ENCODE peak calls at places on chromosomes 11 and 22, in eight cellular contexts. B is heart left ventricle; Z is HL-60; H is A549; E is activated T-helper 1 cell treated with anti-CD3 and anti-CD28 coated beads, Interleukin-12 subunit alpha, Interleukin-12 subunit beta, Interleukin-2, Interleukin-4 antibody, amounts not matched to agents 30 ng/mL and 10 ng/mL and 1 ng/mL, durations not matched to agents 14 hours and 24 hours and 36 hours; I is choroid plexus epithelial cell; X is left kidney; P is stimulated activated CD4-positive, alpha-beta T cell treated with anti-CD3 and anti-CD28 coated beads, Interleukin-4, amount 100 ng/mL, for 48 hours. U is an unnamed sample.
A peak's percentile ranks its signal among the peaks of the same experiment; 100 is the strongest.

GRCh38 chr11:108882211-108882831 is 217.5 kb downstream of the DDX10 start:
- DNase-seq in B (no peak), Z (no peak), H (no peak), E (no peak), I (no peak), X (no peak), P (no peak), U (no peak)

GRCh38 chr11:36300651-36301050 is 4.6 kb downstream of the PRR5L start:
- DNase-seq in B (peak; percentile 73), Z (no peak), H (no peak), E (no peak), I (peak; percentile 61), X (no peak), P (no peak), U (no peak)

GRCh38 chr11:69674267-69674885 is 777 bp downstream of the LTO1 start:
- DNase-seq in B (no peak), Z (peak; percentile 5), H (no peak), E (no peak), I (peak; percentile 87), X (no peak), P (no peak), U (no peak)

GRCh38 chr11:74570266-74571061 is 21.9 kb upstream of the POLD3 start:
- DNase-seq in B (no peak), Z (peak; percentile 53), H (peak; percentile 70), E (no peak), I (peak; percentile 80), X (peak; percentile 68), P (no peak), U (peak; percentile 45)

GRCh38 chr11:125141686-125142535 is 22.6 kb upstream of the PKNOX2 start:
- DNase-seq in B (peak; percentile 66), Z (peak; percentile 11), H (no peak), E (peak; percentile 23), I (peak; percentile 35), X (peak; percentile 80), P (peak; percentile 63), U (peak; percentile 24)

GRCh38 chr11:19441752-19442553 is 201.2 kb upstream of the E2F8 start:
- DNase-seq in B (no peak), Z (no peak), H (peak; percentile 77), E (peak; percentile 41), I (peak; percentile 98), X (peak; percentile 25), P (peak; percentile 42), U (no peak)

GRCh38 chr22:47626428-47627390 is 864.3 kb downstream of the TBC1D22A start:
- DNase-seq in B (no peak), Z (no peak), H (peak; percentile 25), E (no peak), I (no peak), X (no peak), P (no peak), U (no peak)

GRCh38 chr11:105230586-105230985 is 91.0 kb upstream of the CARD18 start:
- DNase-seq in B (no peak), Z (no peak), H (no peak), E (no peak), I (no peak), X (no peak), P (no peak), U (no peak)

GRCh38 chr11:57792060-57792541 is 30.5 kb downstream of the CTNND1 start:
- DNase-seq in B (peak; percentile 92), Z (peak; percentile 97), H (no peak), E (peak; percentile 84), I (peak; percentile 66), X (no peak), P (peak; percentile 54), U (peak; percentile 86)

GRCh38 chr22:44276041-44276440 is 36.7 kb downstream of the SHISAL1 start:
- DNase-seq in B (no peak), Z (no peak), H (no peak), E (no peak), I (no peak), X (no peak), P (no peak), U (no peak)

GRCh38 chr22:19289475-19290161 is 1.9 kb downstream of the CLTCL1 start:
- DNase-seq in B (no peak), Z (peak; percentile 24), H (no peak), E (no peak), I (peak; percentile 90), X (no peak), P (no peak), U (peak; percentile 22)

GRCh38 chr11:2860636-2861035 is 24.9 kb downstream of the CDKN1C start:
- DNase-seq in B (no peak), Z (peak; percentile 9), H (peak; percentile 51), E (no peak), I (peak; percentile 68), X (no peak), P (peak; percentile 17), U (no peak)

U was measured in Jurkat, Clone E6-1.